ENCODE peak calls at places on chromosomes 7 and 10, in seven cellular contexts. X is left lobe of liver; H is HFFc6; F is activated CD4-positive, alpha-beta T cell treated with anti-CD3 and anti-CD28 coated beads, Interleukin-2, amount 10 ng/mL, durations not matched to agents 7 days and 5 days; L is colonic mucosa; Z is KBM-7; E is neural progenitor cell. M is an unnamed sample.

GRCh38 chr7:31125171-31125570 is 73.1 kb downstream of the ADCYAP1R1 start:
- DNase-seq in X (no peak), H (no peak), F (no peak), L (no peak), Z (no peak), E (no peak), M (no peak)

GRCh38 chr7:150781961-150782360 is 18.2 kb downstream of the TMEM176B start:
- DNase-seq in X (no peak), H (no peak), F (no peak), L (no peak), Z (no peak), E (no peak), M (no peak)

GRCh38 chr7:103630318-103630717 is 184.3 kb upstream of the SLC26A5 start:
- DNase-seq in X (no peak), H (peak), F (no peak), L (no peak), Z (no peak), E (no peak), M (peak)

GRCh38 chr7:105768898-105769507 is 107.4 kb downstream of the ATXN7L1 start:
- DNase-seq in X (no peak), H (no peak), F (no peak), L (no peak), Z (no peak), E (no peak), M (no peak)

GRCh38 chr10:80771902-80772555 is 234.3 kb downstream of the SH2D4B start:
- DNase-seq in X (no peak), H (no peak), F (no peak), L (no peak), Z (peak), E (peak), M (no peak)

GRCh38 chr10:119498889-119499864 is 43.3 kb downstream of the RGS10 start:
- DNase-seq in X (no peak), H (no peak), F (no peak), L (no peak), Z (no peak), E (no peak), M (no peak)

GRCh38 chr10:104293021-104293420 is 24.0 kb downstream of the GSTO2 start:
- DNase-seq in X (no peak), H (peak), F (no peak), L (no peak), Z (no peak), E (peak), M (no peak)

GRCh38 chr7:116809636-116810266 is 52.6 kb upstream of the CAPZA2 start:
- DNase-seq in X (no peak), H (peak), F (peak), L (peak), Z (peak), E (peak), M (no peak)

GRCh38 chr7:96329189-96329588 is 7.3 kb upstream of the SLC25A13 start:
- DNase-seq in X (no peak), H (no peak), F (no peak), L (no peak), Z (no peak), E (no peak), M (no peak)

GRCh38 chr7:139720705-139721231 is 57.0 kb downstream of the HIPK2 start:
- DNase-seq in X (no peak), H (peak), F (peak), L (peak), Z (no peak), E (no peak), M (no peak)

GRCh38 chr10:62554632-62555199 is 180.5 kb downstream of the ZNF365 start:
- DNase-seq in X (no peak), H (peak), F (peak), L (peak), Z (peak), E (peak), M (peak)

GRCh38 chr7:42493436-42494198 is 256.6 kb upstream of the GLI3 start:
- DNase-seq in X (no peak), H (peak), F (no peak), L (peak), Z (peak), E (peak), M (peak)

GRCh38 chr10:60188548-60188947 is 201.1 kb downstream of the ANK3 start:
- DNase-seq in X (no peak), H (no peak), F (no peak), L (no peak), Z (no peak), E (no peak), M (no peak)